ENCODE peak calls at places on chromosomes 16 and 17, in five cellular contexts. N is lower lobe of right lung, X is hepatocyte, S is heart left ventricle, E is psoas muscle. Y is an unnamed sample.

GRCh38 chr16:59558679-59559078 is 824.6 kb upstream of the GOT2 start:
- DNase-seq in N (no peak), X (no peak), S (no peak), E (no peak), Y (no peak)

GRCh38 chr16:12208341-12209035 is 232.0 kb downstream of the SNX29 start:
- DNase-seq in N (no peak), X (no peak), S (no peak), E (no peak), Y (no peak)

GRCh38 chr16:22402191-22402590 is 27.8 kb upstream of the CDR2 start:
- DNase-seq in N (no peak), X (no peak), S (no peak), E (no peak), Y (no peak)

GRCh38 chr17:9805769-9806168 is 14.4 kb upstream of the DHRS7C start:
- DNase-seq in N (no peak), X (no peak), S (no peak), E (no peak), Y (no peak)

GRCh38 chr17:79815836-79816371 is 19.0 kb upstream of the CBX8 start:
- DNase-seq in N (no peak), X (no peak), S (no peak), E (no peak), Y (peak)

GRCh38 chr17:27403480-27404005 is 52.7 kb upstream of the KSR1 start:
- DNase-seq in N (no peak), X (no peak), S (no peak), E (no peak), Y (no peak)

GRCh38 chr17:27741361-27741861 is 58.9 kb downstream of the NOS2 start:
- DNase-seq in N (no peak), X (no peak), S (no peak), E (no peak), Y (peak)

GRCh38 chr17:68461122-68461539 is 3.8 kb upstream of the WIPI1 start:
- DNase-seq in N (no peak), X (no peak), S (no peak), E (no peak), Y (no peak)

GRCh38 chr17:62778990-62779681 is 29.0 kb downstream of the MARCHF10 start:
- DNase-seq in N (peak), X (peak), S (no peak), E (no peak), Y (peak)

GRCh38 chr17:66834919-66835454 is at the start of gene CACNG5:
- DNase-seq in N (no peak), X (no peak), S (no peak), E (no peak), Y (peak)

GRCh38 chr17:63774141-63774981 is at the start of gene DDX42:
- DNase-seq in N (peak), X (peak), S (peak), E (peak), Y (peak)

GRCh38 chr17:2243953-2244352 is 59.6 kb downstream of the SMG6 start:
- DNase-seq in N (no peak), X (no peak), S (no peak), E (no peak), Y (no peak)

GRCh38 chr16:73196670-73197069 is 148.7 kb upstream of the ZFHX3 start:
- DNase-seq in N (peak), X (peak), S (no peak), E (peak), Y (peak)

GRCh38 chr16:58885528-58886170 is 151.5 kb upstream of the GOT2 start:
- DNase-seq in N (no peak), X (no peak), S (no peak), E (no peak), Y (no peak)

GRCh38 chr16:69348222-69348621 is 3.4 kb downstream of the TMED6 start:
- DNase-seq in N (no peak), X (no peak), S (no peak), E (no peak), Y (no peak)

GRCh38 chr17:65727832-65728231 is 166.4 kb upstream of the AXIN2 start:
- DNase-seq in N (no peak), X (no peak), S (no peak), E (no peak), Y (no peak)

GRCh38 chr17:37650419-37651003 is 7.3 kb upstream of the DDX52 start:
- DNase-seq in N (no peak), X (peak), S (no peak), E (no peak), Y (peak)

GRCh38 chr17:1713878-1714487 is 3.8 kb upstream of the TLCD2 start:
- DNase-seq in N (peak), X (peak), S (no peak), E (peak), Y (peak)

GRCh38 chr17:73690581-73691135 is 46.4 kb upstream of the SDK2 start:
- DNase-seq in N (no peak), X (no peak), S (no peak), E (no peak), Y (peak)

GRCh38 chr16:1338119-1338730 is 4.8 kb downstream of the BAIAP3 start:
- DNase-seq in N (no peak), X (peak), S (no peak), E (no peak), Y (peak)

GRCh38 chr17:32335046-32335445 is 6.9 kb downstream of the C17orf75 start:
- DNase-seq in N (no peak), X (no peak), S (no peak), E (no peak), Y (no peak)

GRCh38 chr17:74219576-74220133 is 6.3 kb downstream of the TTYH2 start:
- DNase-seq in N (no peak), X (no peak), S (no peak), E (no peak), Y (no peak)

GRCh38 chr17:17425591-17425990 is 51.2 kb upstream of the MED9 start:
- DNase-seq in N (no peak), X (no peak), S (no peak), E (no peak), Y (no peak)

GRCh38 chr17:40646791-40647548 is 648 bp downstream of the SMARCE1 start:
- DNase-seq in N (no peak), X (peak), S (no peak), E (no peak), Y (no peak)

GRCh38 chr17:38619937-38620550 is 14.3 kb upstream of the SRCIN1 start:
- DNase-seq in N (no peak), X (no peak), S (no peak), E (no peak), Y (peak)

GRCh38 chr16:70750893-70751467 is 50.0 kb downstream of the VAC14 start:
- DNase-seq in N (peak), X (no peak), S (peak), E (peak), Y (no peak)

GRCh38 chr16:23423496-23424049 is 29.4 kb downstream of the COG7 start:
- DNase-seq in N (peak), X (peak), S (no peak), E (peak), Y (peak)

GRCh38 chr17:17437461-17437860 is 39.3 kb upstream of the MED9 start:
- DNase-seq in N (no peak), X (no peak), S (no peak), E (no peak), Y (no peak)

GRCh38 chr17:82871056-82871775 is 31.4 kb upstream of the ZNF750 start:
- DNase-seq in N (peak), X (no peak), S (peak), E (peak), Y (no peak)

GRCh38 chr17:12680407-12680897 is 14.8 kb downstream of the MYOCD start:
- DNase-seq in N (no peak), X (no peak), S (no peak), E (no peak), Y (no peak)

GRCh38 chr17:10127819-10128375 is 70.5 kb downstream of the GAS7 start:
- DNase-seq in N (peak), X (peak), S (peak), E (peak), Y (peak)

GRCh38 chr17:45650601-45651000 is 133.5 kb upstream of the CRHR1 start:
- DNase-seq in N (no peak), X (no peak), S (no peak), E (no peak), Y (no peak)

GRCh38 chr16:22098538-22099255 is 6.4 kb downstream of the VWA3A start:
- DNase-seq in N (no peak), X (peak), S (no peak), E (no peak), Y (peak)

GRCh38 chr17:49223517-49224197 is 6.9 kb downstream of the PHOSPHO1 start:
- DNase-seq in N (peak), X (peak), S (peak), E (peak), Y (peak)

GRCh38 chr16:49557070-49557446 is 183.5 kb downstream of the C16orf78 start:
- DNase-seq in N (no peak), X (peak), S (no peak), E (no peak), Y (peak)

GRCh38 chr16:3262517-3262916 is 6.1 kb upstream of the MEFV start:
- DNase-seq in N (no peak), X (no peak), S (no peak), E (no peak), Y (no peak)
- H3K27ac ChIP-seq in N (peak), X (no peak), S (peak), E (no peak), Y (no peak)

GRCh38 chr17:46978489-46979022 is 497 bp downstream of the RPRML start:
- DNase-seq in N (no peak), X (no peak), S (no peak), E (no peak), Y (peak)

GRCh38 chr17:46979023-46979870 is at the start of gene RPRML:
- DNase-seq in N (peak), X (peak), S (peak), E (peak), Y (peak)

GRCh38 chr17:46976626-46977270 is 2.3 kb downstream of the RPRML start:
- DNase-seq in N (no peak), X (no peak), S (no peak), E (no peak), Y (peak)

GRCh38 chr17:46977750-46978488 is 1.1 kb downstream of the RPRML start:
- DNase-seq in N (no peak), X (no peak), S (no peak), E (no peak), Y (peak)

DNA sequence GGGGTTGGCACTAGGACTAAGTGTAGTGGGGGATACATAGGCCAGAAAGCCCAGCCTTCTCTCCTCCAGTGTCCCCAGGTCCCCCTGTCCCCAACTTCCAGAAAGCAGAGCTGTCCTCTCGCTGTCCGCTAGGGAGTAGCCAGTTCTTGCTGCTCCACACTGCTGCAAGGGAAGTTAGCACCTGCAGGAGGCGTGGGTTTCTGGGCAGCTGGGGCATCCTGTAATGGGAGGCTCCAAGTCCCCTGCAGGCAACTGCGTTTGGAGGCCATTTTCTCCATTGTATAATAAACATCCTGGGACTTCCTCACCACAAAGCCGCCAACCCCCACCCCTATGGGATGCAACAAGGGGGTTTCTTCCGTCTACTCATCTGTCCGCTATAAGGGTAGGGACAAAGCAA is 1.7 kb downstream of the RPRML start:
- DNase-seq in N (no peak), X (peak), S (no peak), E (no peak), Y (peak)
- H3K4me3 ChIP-seq in N (no peak), X (no peak), S (no peak), E (no peak), Y (peak)

GRCh38 chr16:89381788-89382187 is 108.6 kb downstream of the ANKRD11 start:
- DNase-seq in N (no peak), X (no peak), S (no peak), E (peak), Y (no peak)

GRCh38 chr16:89384282-89384681 is 106.1 kb downstream of the ANKRD11 start:
- DNase-seq in N (no peak), X (no peak), S (no peak), E (peak), Y (no peak)

GRCh38 chr16:89385712-89386111 is 104.6 kb downstream of the ANKRD11 start:
- DNase-seq in N (no peak), X (no peak), S (no peak), E (peak), Y (no peak)

GRCh38 chr16:89380681-89381080 is 109.7 kb downstream of the ANKRD11 start:
- DNase-seq in N (no peak), X (no peak), S (no peak), E (peak), Y (no peak)

DNA sequence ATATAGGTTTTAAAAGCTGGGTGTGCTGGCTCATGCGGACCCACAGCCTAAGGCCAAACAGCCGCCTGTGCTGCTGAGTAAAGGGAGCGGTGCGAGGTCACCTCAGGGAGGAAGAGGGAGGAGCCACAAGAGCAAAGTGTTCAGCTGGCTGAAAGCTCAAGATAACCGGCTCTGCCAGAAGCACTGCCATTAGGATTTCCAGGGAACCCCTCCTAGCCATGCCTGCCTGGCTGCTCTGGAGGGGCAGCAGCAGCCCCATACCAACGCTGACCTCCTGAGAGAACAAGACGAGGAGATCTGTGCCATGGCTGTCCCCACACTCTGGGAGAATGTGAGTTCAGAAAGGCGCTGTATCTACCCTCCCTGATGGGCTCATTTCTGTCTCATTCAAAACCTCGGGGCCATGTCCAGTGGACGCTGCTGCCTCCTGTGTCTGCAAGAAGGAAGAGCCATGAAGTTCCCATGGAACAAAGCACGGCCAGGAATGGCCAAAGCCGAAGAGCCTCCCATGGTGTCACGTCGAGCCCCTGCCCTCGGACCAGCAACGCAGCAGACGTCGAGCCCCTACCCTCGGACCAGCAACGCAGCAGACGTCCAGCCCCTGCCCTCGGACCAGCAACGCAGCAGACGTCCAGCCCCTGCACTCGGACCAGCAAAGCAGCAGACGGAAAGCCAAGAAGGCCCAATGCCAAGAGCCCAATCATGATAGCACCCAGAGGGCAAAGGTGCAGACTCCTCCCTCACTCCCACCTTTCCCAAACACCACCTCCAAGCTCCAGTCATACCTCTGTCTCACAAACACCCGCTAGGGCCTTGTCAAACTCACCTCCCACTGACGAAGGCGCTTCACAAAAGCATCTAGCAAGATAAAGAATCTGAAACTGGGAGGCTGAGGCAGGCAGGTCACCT is 107.0 kb downstream of the ANKRD11 start:
- DNase-seq in N (peak), X (peak), S (no peak), E (peak), Y (peak)
- TF ChIP-seq CTCF in N (no peak), X (peak), S (no peak), E (no peak), Y (peak)

DNA sequence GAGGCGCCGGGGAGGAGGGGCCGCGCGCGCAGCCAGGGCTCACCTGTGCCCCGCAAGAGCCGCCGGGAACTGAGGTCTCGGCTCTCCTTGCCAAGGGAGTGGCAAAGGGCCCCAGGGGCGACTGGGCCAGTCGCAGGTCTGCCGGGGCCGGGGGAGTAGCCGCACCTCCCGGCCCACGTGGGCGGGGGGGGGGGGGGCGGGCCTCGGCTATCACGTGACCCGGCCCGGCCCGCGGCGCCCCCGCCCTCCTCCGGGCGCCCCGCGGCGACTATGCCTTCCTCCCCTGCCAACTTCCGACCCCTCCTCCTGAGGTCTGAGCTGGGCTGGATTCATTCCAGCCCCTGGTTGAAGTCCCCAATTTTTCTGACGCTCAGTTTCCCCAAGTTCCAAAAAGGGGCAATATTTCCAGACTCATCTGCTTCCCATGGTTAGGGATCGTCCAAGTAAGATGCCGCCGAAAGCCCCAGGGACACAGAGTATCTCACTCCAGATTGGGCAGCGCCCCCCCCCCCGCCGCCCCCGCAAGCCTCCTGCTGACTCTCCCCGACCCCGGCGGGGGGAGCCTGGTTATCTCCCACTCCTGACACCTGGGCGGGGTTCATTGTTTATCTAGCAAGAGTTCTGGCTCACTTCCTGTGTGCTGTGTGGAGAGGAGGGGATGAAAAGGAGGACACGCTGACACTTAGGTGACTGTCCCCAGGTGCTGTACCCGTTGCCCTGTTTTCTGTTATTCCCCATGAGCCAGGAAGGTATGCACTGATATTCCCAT is at the start of gene TMC6:
- DNase-seq in N (peak), X (peak), S (peak), E (peak), Y (peak)
- H3K27ac ChIP-seq in N (peak), X (peak), S (peak), E (peak), Y (peak)

DNA sequence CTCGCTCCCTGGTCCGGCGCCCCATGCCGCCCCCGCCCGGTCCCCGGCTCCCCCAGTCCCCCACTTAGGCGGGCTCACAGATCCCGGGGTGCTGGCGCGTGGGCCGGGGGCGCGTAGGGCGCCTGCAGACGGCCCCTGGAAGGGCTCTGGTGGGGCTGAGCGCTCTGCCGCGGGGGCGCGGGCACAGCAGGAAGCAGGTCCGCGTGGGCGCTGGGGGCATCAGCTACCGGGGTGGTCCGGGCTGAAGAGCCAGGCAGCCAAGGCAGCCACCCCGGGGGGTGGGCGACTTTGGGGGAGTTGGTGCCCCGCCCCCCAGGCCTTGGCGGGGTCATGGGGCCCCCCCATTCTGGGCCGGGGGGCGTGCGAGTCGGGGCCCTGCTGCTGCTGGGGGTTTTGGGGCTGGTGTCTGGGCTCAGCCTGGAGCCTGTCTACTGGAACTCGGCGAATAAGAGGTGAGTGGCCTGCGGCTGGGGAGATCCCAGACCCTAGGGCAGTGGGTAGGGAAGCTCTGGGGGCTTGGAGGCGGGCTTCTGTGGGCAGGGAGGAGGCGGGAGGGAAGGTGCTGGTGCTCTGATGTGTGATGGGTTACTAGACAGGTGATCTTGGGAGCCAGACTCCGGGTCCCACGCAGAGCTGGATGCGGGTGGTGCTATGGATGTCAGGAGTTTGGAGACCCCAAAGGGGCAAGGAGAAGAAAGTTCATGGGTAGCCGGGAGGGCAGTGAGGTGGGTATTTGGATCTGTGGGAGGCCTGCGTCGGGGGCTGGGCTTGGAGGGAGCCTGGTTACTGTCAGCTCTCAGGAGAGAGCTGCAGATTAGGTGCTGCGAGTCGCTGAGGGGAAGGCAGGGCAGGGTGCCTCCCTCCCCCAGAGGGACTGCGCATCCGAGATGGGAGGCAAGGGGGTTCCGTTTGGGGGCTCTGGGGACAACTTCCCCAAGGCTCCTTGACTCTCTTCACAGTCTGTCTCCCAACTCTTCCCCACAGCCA is 560 bp downstream of the EFNB3 start:
- DNase-seq in N (no peak), X (no peak), S (no peak), E (no peak), Y (peak)
- H3K4me3 ChIP-seq in N (peak), X (peak), S (peak), E (peak), Y (peak)

GRCh38 chr16:74291577-74292208 is 4.9 kb upstream of the PSMD7 start:
- DNase-seq in N (no peak), X (no peak), S (no peak), E (no peak), Y (no peak)

GRCh38 chr16:74296120-74296464 is 522 bp upstream of the PSMD7 start:
- DNase-seq in N (no peak), X (no peak), S (no peak), E (no peak), Y (no peak)

GRCh38 chr16:74288065-74288464 is 8.5 kb upstream of the PSMD7 start:
- DNase-seq in N (no peak), X (no peak), S (no peak), E (no peak), Y (no peak)

GRCh38 chr16:74290356-74290755 is 6.3 kb upstream of the PSMD7 start:
- DNase-seq in N (no peak), X (no peak), S (no peak), E (no peak), Y (no peak)

GRCh38 chr16:74291176-74291575 is 5.4 kb upstream of the PSMD7 start:
- DNase-seq in N (no peak), X (no peak), S (no peak), E (no peak), Y (no peak)
- TF ChIP-seq CTCF in N (no peak), X (no peak), S (no peak), E (no peak), Y (no peak)

GRCh38 chr17:14409292-14409691 is 108.4 kb downstream of the HS3ST3B1 start:
- DNase-seq in N (no peak), X (no peak), S (no peak), E (no peak), Y (no peak)
- H3K27ac ChIP-seq in N (no peak), X (no peak), S (no peak), E (no peak), Y (no peak)